ENCODE peak calls at places on chromosomes 6 and 20, in six cellular contexts. U is erythroblast; G is astrocyte of the spinal cord; C is astrocyte; V is adrenal gland; R is activated naive CD4-positive, alpha-beta T cell. O is an unnamed sample.

GRCh38 chr6:7424967-7425807 is 35.6 kb downstream of the RIOK1 start:
- DNase-seq in U (peak), G (no peak), C (no peak), V (peak), R (no peak), O (peak)

GRCh38 chr6:154427425-154427824 is 70.8 kb upstream of the IPCEF1 start:
- DNase-seq in U (no peak), G (no peak), C (no peak), V (no peak), R (no peak), O (no peak)

GRCh38 chr6:101582786-101583185 is 189.3 kb downstream of the GRIK2 start:
- DNase-seq in U (no peak), G (no peak), C (no peak), V (no peak), R (no peak), O (no peak)

GRCh38 chr6:56938634-56939294 is 16.1 kb upstream of the BEND6 start:
- DNase-seq in U (peak), G (peak), C (peak), V (peak), R (no peak), O (peak)

GRCh38 chr20:35849726-35850125 is 77.9 kb downstream of the PHF20 start:
- DNase-seq in U (no peak), G (no peak), C (no peak), V (no peak), R (no peak), O (no peak)

GRCh38 chr6:112571486-112571885 is 224.4 kb downstream of the RFPL4B start:
- DNase-seq in U (no peak), G (peak), C (peak), V (no peak), R (no peak), O (no peak)

GRCh38 chr20:13788167-13788834 is 3.5 kb downstream of the NDUFAF5 start:
- DNase-seq in U (peak), G (peak), C (peak), V (peak), R (no peak), O (peak)

GRCh38 chr20:1577906-1578305 is 20.4 kb upstream of the SIRPD start:
- DNase-seq in U (no peak), G (no peak), C (no peak), V (no peak), R (no peak), O (no peak)

GRCh38 chr20:58696411-58696961 is 3.9 kb downstream of the NPEPL1 start:
- DNase-seq in U (no peak), G (no peak), C (no peak), V (no peak), R (no peak), O (no peak)

GRCh38 chr6:27234576-27234975 is 12.9 kb upstream of the PRSS16 start:
- DNase-seq in U (no peak), G (no peak), C (no peak), V (no peak), R (no peak), O (no peak)

GRCh38 chr6:133889557-133890301 is 816 bp downstream of the TCF21 start:
- DNase-seq in U (no peak), G (peak), C (no peak), V (no peak), R (no peak), O (no peak)

GRCh38 chr6:97412511-97412910 is 129.5 kb upstream of the MMS22L start:
- DNase-seq in U (no peak), G (no peak), C (no peak), V (no peak), R (no peak), O (no peak)

GRCh38 chr6:142927904-142928303 is 17.1 kb downstream of the HIVEP2 start:
- DNase-seq in U (no peak), G (peak), C (no peak), V (no peak), R (no peak), O (no peak)

GRCh38 chr6:37696841-37697735 is 595 bp downstream of the MDGA1 start:
- DNase-seq in U (peak), G (peak), C (peak), V (no peak), R (no peak), O (no peak)

GRCh38 chr6:118843685-118844390 is 50.1 kb upstream of the ASF1A start:
- DNase-seq in U (no peak), G (peak), C (peak), V (no peak), R (no peak), O (peak)

GRCh38 chr20:59307270-59307669 is 6.9 kb downstream of the EDN3 start:
- DNase-seq in U (no peak), G (no peak), C (no peak), V (peak), R (no peak), O (no peak)

GRCh38 chr6:7157752-7158616 is 50.2 kb downstream of the RREB1 start:
- DNase-seq in U (no peak), G (no peak), C (peak), V (no peak), R (no peak), O (no peak)

GRCh38 chr20:8385247-8385646 is 253.2 kb downstream of the PLCB1 start:
- DNase-seq in U (no peak), G (peak), C (peak), V (peak), R (no peak), O (peak)

GRCh38 chr6:157943964-157944283 is 37.7 kb upstream of the SYNJ2 start:
- DNase-seq in U (no peak), G (no peak), C (no peak), V (no peak), R (no peak), O (no peak)

GRCh38 chr6:140779991-140780596 is 1352.6 kb upstream of the GJE1 start:
- DNase-seq in U (no peak), G (no peak), C (no peak), V (no peak), R (no peak), O (no peak)

GRCh38 chr20:58021481-58021880 is 207.0 kb downstream of the ANKRD60 start:
- DNase-seq in U (peak), G (no peak), C (no peak), V (no peak), R (no peak), O (no peak)

GRCh38 chr20:57708694-57709673 is 831 bp downstream of the PMEPA1 start:
- DNase-seq in U (no peak), G (no peak), C (no peak), V (peak), R (no peak), O (peak)

GRCh38 chr6:53979468-53980067 is 131.7 kb upstream of the MLIP start:
- DNase-seq in U (peak), G (peak), C (peak), V (no peak), R (no peak), O (peak)

GRCh38 chr6:13992417-13993055 is 67.8 kb downstream of the RNF182 start:
- DNase-seq in U (peak), G (peak), C (peak), V (no peak), R (no peak), O (peak)

GRCh38 chr6:37473364-37474095 is 26.2 kb downstream of the CCDC167 start:
- DNase-seq in U (peak), G (peak), C (peak), V (peak), R (no peak), O (no peak)

GRCh38 chr20:45445805-45446562 is 23.6 kb upstream of the WFDC2 start:
- DNase-seq in U (peak), G (no peak), C (no peak), V (no peak), R (no peak), O (no peak)

GRCh38 chr6:134077301-134077700 is 24.9 kb upstream of the SLC2A12 start:
- DNase-seq in U (no peak), G (peak), C (peak), V (no peak), R (no peak), O (peak)

GRCh38 chr6:54070025-54070424 is 41.2 kb upstream of the MLIP start:
- DNase-seq in U (no peak), G (no peak), C (no peak), V (no peak), R (no peak), O (no peak)

GRCh38 chr20:54086444-54087134 is 16.2 kb upstream of the BCAS1 start:
- DNase-seq in U (no peak), G (no peak), C (peak), V (no peak), R (no peak), O (peak)